ENCODE peak calls at places on chromosomes 2 and 18, in ten cellular contexts. Q, C, K, A, W, F, I, T, S and L are unnamed samples.

GRCh38 chr18:8750954-8751415 is 45.6 kb downstream of the MTCL1 start:
- DNase-seq in Q (peak), C (no peak), K (no peak), A (no peak), W (no peak), F (peak), I (no peak), T (no peak), S (no peak), L (no peak)

GRCh38 chr2:19846030-19846429 is 55.8 kb downstream of the TTC32 start:
- DNase-seq in Q (no peak), C (no peak), K (no peak), A (no peak), W (no peak), F (no peak), I (no peak), T (no peak), S (no peak), L (no peak)

GRCh38 chr18:61896767-61897166 is 4.0 kb upstream of the RNF152 start:
- DNase-seq in Q (peak), C (no peak), K (no peak), A (no peak), W (no peak), F (peak), I (no peak), T (no peak), S (no peak), L (peak)

GRCh38 chr2:21372654-21373053 is 248.9 kb downstream of the TDRD15 start:
- DNase-seq in Q (no peak), C (no peak), K (peak), A (peak), W (no peak), F (no peak), I (peak), T (no peak), S (no peak), L (no peak)

GRCh38 chr2:233247744-233248143 is 3.7 kb upstream of the ATG16L1 start:
- DNase-seq in Q (peak), C (peak), K (no peak), A (peak), W (no peak), F (no peak), I (peak), T (no peak), S (peak), L (peak)

GRCh38 chr2:73610111-73610510 is 32.1 kb downstream of the NAT8 start:
- DNase-seq in Q (no peak), C (no peak), K (no peak), A (no peak), W (no peak), F (no peak), I (no peak), T (no peak), S (no peak), L (no peak)

GRCh38 chr2:173240083-173240482 is 114.6 kb upstream of the CDCA7 start:
- DNase-seq in Q (no peak), C (no peak), K (no peak), A (no peak), W (no peak), F (no peak), I (no peak), T (no peak), S (no peak), L (no peak)

GRCh38 chr2:66733361-66733760 is 298.4 kb downstream of the MEIS1 start:
- DNase-seq in Q (no peak), C (no peak), K (no peak), A (no peak), W (no peak), F (no peak), I (no peak), T (no peak), S (no peak), L (no peak)

GRCh38 chr2:217225596-217225995 is 365.7 kb upstream of the TNP1 start:
- DNase-seq in Q (no peak), C (no peak), K (no peak), A (no peak), W (no peak), F (no peak), I (no peak), T (no peak), S (no peak), L (no peak)

GRCh38 chr2:47520302-47520630 is 117.3 kb downstream of the MSH2 start:
- DNase-seq in Q (no peak), C (no peak), K (no peak), A (no peak), W (no peak), F (no peak), I (no peak), T (no peak), S (no peak), L (no peak)

GRCh38 chr2:236954641-236955040 is 131.0 kb upstream of the COPS8 start:
- DNase-seq in Q (no peak), C (no peak), K (no peak), A (no peak), W (no peak), F (no peak), I (no peak), T (no peak), S (no peak), L (no peak)

GRCh38 chr2:49210191-49210590 is 55.9 kb upstream of the FSHR start:
- DNase-seq in Q (no peak), C (no peak), K (no peak), A (no peak), W (no peak), F (no peak), I (no peak), T (no peak), S (no peak), L (no peak)

GRCh38 chr18:32770651-32771168 is 2.1 kb downstream of the KLHL14 start:
- DNase-seq in Q (no peak), C (no peak), K (no peak), A (no peak), W (no peak), F (no peak), I (no peak), T (no peak), S (no peak), L (no peak)

GRCh38 chr18:35289293-35290069 is 548 bp downstream of the ZSCAN30 start:
- DNase-seq in Q (no peak), C (no peak), K (no peak), A (peak), W (peak), F (peak), I (peak), T (peak), S (peak), L (peak)

GRCh38 chr18:478679-479078 is 21.8 kb downstream of the COLEC12 start:
- DNase-seq in Q (no peak), C (no peak), K (no peak), A (no peak), W (no peak), F (peak), I (no peak), T (no peak), S (no peak), L (no peak)

GRCh38 chr2:235390108-235390815 is 103.6 kb upstream of the AGAP1 start:
- DNase-seq in Q (no peak), C (peak), K (no peak), A (no peak), W (no peak), F (peak), I (no peak), T (no peak), S (peak), L (no peak)

GRCh38 chr18:60259052-60259681 is 113.4 kb downstream of the MC4R start:
- DNase-seq in Q (no peak), C (no peak), K (no peak), A (no peak), W (no peak), F (peak), I (no peak), T (no peak), S (no peak), L (no peak)

GRCh38 chr2:189222440-189222839 is 42.9 kb upstream of the COL5A2 start:
- DNase-seq in Q (peak), C (no peak), K (no peak), A (no peak), W (no peak), F (no peak), I (no peak), T (peak), S (no peak), L (no peak)

GRCh38 chr2:203551653-203552250 is 16.7 kb upstream of the RAPH1 start:
- DNase-seq in Q (no peak), C (no peak), K (no peak), A (peak), W (no peak), F (no peak), I (no peak), T (no peak), S (no peak), L (no peak)

GRCh38 chr2:237486819-237487448 is at the start of gene MLPH:
- DNase-seq in Q (no peak), C (no peak), K (no peak), A (no peak), W (no peak), F (peak), I (peak), T (peak), S (no peak), L (peak)

GRCh38 chr2:2142350-2142749 is 188.7 kb downstream of the MYT1L start:
- DNase-seq in Q (no peak), C (no peak), K (no peak), A (no peak), W (no peak), F (no peak), I (no peak), T (no peak), S (no peak), L (no peak)

GRCh38 chr18:59823611-59824195 is 76.1 kb upstream of the PMAIP1 start:
- DNase-seq in Q (peak), C (no peak), K (peak), A (peak), W (peak), F (peak), I (peak), T (no peak), S (no peak), L (peak)

GRCh38 chr2:107545851-107546250 is 280.8 kb upstream of the RGPD4 start:
- DNase-seq in Q (no peak), C (no peak), K (no peak), A (no peak), W (no peak), F (no peak), I (no peak), T (no peak), S (no peak), L (no peak)

GRCh38 chr2:88442061-88442460 is 10.4 kb downstream of the FOXI3 start:
- DNase-seq in Q (no peak), C (no peak), K (no peak), A (peak), W (no peak), F (no peak), I (no peak), T (no peak), S (no peak), L (no peak)

GRCh38 chr18:54149078-54149697 is 75.3 kb downstream of the MBD2 start:
- DNase-seq in Q (peak), C (peak), K (no peak), A (peak), W (no peak), F (peak), I (peak), T (no peak), S (peak), L (no peak)